ENCODE peak calls at places on chromosomes 3 and 15, in nine cellular contexts. C, B, R, T, G, X, Q, H and Z are unnamed samples.

GRCh38 chr15:70141376-70142071 is 43.8 kb upstream of the TLE3 start:
- DNase-seq in H (no peak), T (no peak), X (no peak), B (no peak), G (no peak), Q (no peak), C (no peak), R (no peak), Z (no peak)

GRCh38 chr3:48187579-48188265 is 495 bp downstream of the CDC25A start:
- DNase-seq in G (no peak), R (peak), Q (peak), X (peak), C (peak), H (no peak), T (no peak), B (no peak), Z (no peak)

GRCh38 chr15:101614761-101615160 is 37.4 kb downstream of the TM2D3 start:
- DNase-seq in G (no peak), R (no peak), H (no peak), B (no peak), X (no peak), Q (no peak), T (no peak), C (no peak), Z (no peak)

GRCh38 chr3:47057212-47057671 is 77.8 kb downstream of the NBEAL2 start:
- DNase-seq in C (no peak), B (peak), G (peak), T (no peak), R (peak), X (no peak), H (no peak), Q (no peak), Z (no peak)

GRCh38 chr15:22873204-22873701 is 34.8 kb downstream of the NIPA2 start:
- DNase-seq in X (no peak), B (no peak), R (no peak), T (no peak), Q (no peak), C (no peak), H (no peak), G (no peak), Z (no peak)

GRCh38 chr3:125037498-125038150 is 18.2 kb downstream of the HEG1 start:
- DNase-seq in Q (no peak), T (no peak), R (no peak), B (no peak), G (no peak), X (no peak), C (no peak), H (no peak), Z (no peak)

GRCh38 chr15:64701051-64701450 is 74.3 kb downstream of the RBPMS2 start:
- DNase-seq in G (no peak), Q (no peak), C (no peak), H (no peak), B (no peak), T (no peak), R (no peak), X (no peak), Z (no peak)

GRCh38 chr3:119643094-119643493 is 17.3 kb downstream of the POPDC2 start:
- DNase-seq in R (no peak), Q (no peak), T (no peak), X (no peak), B (no peak), G (no peak), H (no peak), C (no peak), Z (no peak)